ENCODE peak calls at places on chromosomes 13 and 19, in four cellular contexts. One of them, this sample, is unnamed.

GRCh38 chr19:8580710-8581281 is 3.6 kb upstream of the MYO1F start:
- DNase-seq in sigmoid colon: peak; percentile 88
- DNase-seq in breast epithelium: peak; percentile 62
- DNase-seq in endothelial cell of umbilical vein: peak; percentile 57
- DNase-seq in this sample: peak; percentile 84

GRCh38 chr13:106796280-106797047 is 228.5 kb upstream of the ARGLU1 start:
- DNase-seq in sigmoid colon: no peak
- DNase-seq in breast epithelium: no peak
- DNase-seq in endothelial cell of umbilical vein: peak; percentile 16
- DNase-seq in this sample: no peak

GRCh38 chr19:1469936-1470863 is 8.8 kb downstream of the C19orf25 start:
- DNase-seq in sigmoid colon: no peak
- DNase-seq in breast epithelium: peak; percentile 43
- DNase-seq in endothelial cell of umbilical vein: no peak
- DNase-seq in this sample: peak; percentile 57

GRCh38 chr13:78759704-78760103 is 100.7 kb upstream of the OBI1 start:
- DNase-seq in sigmoid colon: no peak
- DNase-seq in breast epithelium: no peak
- DNase-seq in endothelial cell of umbilical vein: no peak
- DNase-seq in this sample: no peak

GRCh38 chr13:66855110-66855509 is 375.0 kb downstream of the PCDH9 start:
- DNase-seq in sigmoid colon: no peak
- DNase-seq in breast epithelium: no peak
- DNase-seq in endothelial cell of umbilical vein: peak; percentile 44
- DNase-seq in this sample: no peak

GRCh38 chr13:25423831-25424230 is 52.1 kb downstream of the ATP8A2 start:
- DNase-seq in sigmoid colon: no peak
- DNase-seq in breast epithelium: no peak
- DNase-seq in endothelial cell of umbilical vein: no peak
- DNase-seq in this sample: no peak

GRCh38 chr13:103883698-103884097 is 817.5 kb upstream of the SLC10A2 start:
- DNase-seq in sigmoid colon: no peak
- DNase-seq in breast epithelium: no peak
- DNase-seq in endothelial cell of umbilical vein: no peak
- DNase-seq in this sample: no peak

GRCh38 chr19:30207357-30207756 is 164.8 kb upstream of the ZNF536 start:
- DNase-seq in sigmoid colon: no peak
- DNase-seq in breast epithelium: no peak
- DNase-seq in endothelial cell of umbilical vein: no peak
- DNase-seq in this sample: no peak

GRCh38 chr19:12796146-12797071 is 5.1 kb downstream of the JUNB start:
- DNase-seq in sigmoid colon: peak; percentile 91
- DNase-seq in breast epithelium: peak; percentile 61
- DNase-seq in endothelial cell of umbilical vein: peak; percentile 80
- DNase-seq in this sample: peak; percentile 79

GRCh38 chr13:23554000-23554399 is 16.2 kb upstream of the TNFRSF19 start:
- DNase-seq in sigmoid colon: no peak
- DNase-seq in breast epithelium: no peak
- DNase-seq in endothelial cell of umbilical vein: no peak
- DNase-seq in this sample: no peak

GRCh38 chr13:79405501-79405830 is 589 bp downstream of the RBM26 start:
- DNase-seq in sigmoid colon: peak; percentile 63
- DNase-seq in breast epithelium: no peak
- DNase-seq in endothelial cell of umbilical vein: peak; percentile 49
- DNase-seq in this sample: no peak

GRCh38 chr13:113558461-113558860 is 26.1 kb upstream of the TFDP1 start:
- DNase-seq in sigmoid colon: no peak
- DNase-seq in breast epithelium: peak; percentile 2
- DNase-seq in endothelial cell of umbilical vein: no peak
- DNase-seq in this sample: peak; percentile 4

GRCh38 chr13:40386586-40386985 is 279.9 kb downstream of the FOXO1 start:
- DNase-seq in sigmoid colon: no peak
- DNase-seq in breast epithelium: no peak
- DNase-seq in endothelial cell of umbilical vein: no peak
- DNase-seq in this sample: no peak

GRCh38 chr13:86155756-86156155 is 356.5 kb upstream of the SLITRK6 start:
- DNase-seq in sigmoid colon: no peak
- DNase-seq in breast epithelium: no peak
- DNase-seq in endothelial cell of umbilical vein: no peak
- DNase-seq in this sample: no peak

GRCh38 chr13:23558675-23559536 is 11.3 kb upstream of the TNFRSF19 start:
- DNase-seq in sigmoid colon: peak; percentile 83
- DNase-seq in breast epithelium: peak; percentile 60
- DNase-seq in endothelial cell of umbilical vein: peak; percentile 69
- DNase-seq in this sample: peak; percentile 38

GRCh38 chr13:27425151-27425917 is 915 bp downstream of the GTF3A start:
- DNase-seq in sigmoid colon: no peak
- DNase-seq in breast epithelium: no peak
- DNase-seq in endothelial cell of umbilical vein: no peak
- DNase-seq in this sample: no peak

GRCh38 chr13:43044720-43045301 is 21.4 kb downstream of the DNAJC15 start:
- DNase-seq in sigmoid colon: no peak
- DNase-seq in breast epithelium: no peak
- DNase-seq in endothelial cell of umbilical vein: no peak
- DNase-seq in this sample: no peak

GRCh38 chr13:38417241-38417640 is 67.6 kb downstream of the UFM1 start:
- DNase-seq in sigmoid colon: no peak
- DNase-seq in breast epithelium: no peak
- DNase-seq in endothelial cell of umbilical vein: no peak
- DNase-seq in this sample: no peak

GRCh38 chr19:1929051-1929742 is 11.8 kb upstream of the CSNK1G2 start:
- DNase-seq in sigmoid colon: peak; percentile 89
- DNase-seq in breast epithelium: peak; percentile 66
- DNase-seq in endothelial cell of umbilical vein: peak; percentile 64
- DNase-seq in this sample: peak; percentile 88

GRCh38 chr13:93620366-93620765 is 393.8 kb downstream of the GPC6 start:
- DNase-seq in sigmoid colon: no peak
- DNase-seq in breast epithelium: no peak
- DNase-seq in endothelial cell of umbilical vein: no peak
- DNase-seq in this sample: no peak

GRCh38 chr19:11984986-11985385 is 20.1 kb downstream of the ZNF763 start:
- DNase-seq in sigmoid colon: no peak
- DNase-seq in breast epithelium: no peak
- DNase-seq in endothelial cell of umbilical vein: no peak
- DNase-seq in this sample: no peak

GRCh38 chr13:102100234-102100633 is 301.6 kb downstream of the FGF14 start:
- DNase-seq in sigmoid colon: no peak
- DNase-seq in breast epithelium: no peak
- DNase-seq in endothelial cell of umbilical vein: no peak
- DNase-seq in this sample: no peak

GRCh38 chr13:60326273-60326672 is 70.7 kb upstream of the TDRD3 start:
- DNase-seq in sigmoid colon: no peak
- DNase-seq in breast epithelium: no peak
- DNase-seq in endothelial cell of umbilical vein: no peak
- DNase-seq in this sample: no peak

GRCh38 chr13:98340026-98340425 is 163.0 kb upstream of the RNF113B start:
- DNase-seq in sigmoid colon: no peak
- DNase-seq in breast epithelium: no peak
- DNase-seq in endothelial cell of umbilical vein: no peak
- DNase-seq in this sample: no peak

GRCh38 chr13:68439821-68440220 is 1209.7 kb upstream of the PCDH9 start:
- DNase-seq in sigmoid colon: no peak
- DNase-seq in breast epithelium: no peak
- DNase-seq in endothelial cell of umbilical vein: peak; percentile 60
- DNase-seq in this sample: no peak

GRCh38 chr19:38073806-38074685 is 150.0 kb downstream of the DPF1 start:
- DNase-seq in sigmoid colon: no peak
- DNase-seq in breast epithelium: no peak
- DNase-seq in endothelial cell of umbilical vein: no peak
- DNase-seq in this sample: no peak

GRCh38 chr19:345320-345879 is 804 bp upstream of the MIER2 start:
- DNase-seq in sigmoid colon: peak; percentile 64
- DNase-seq in breast epithelium: no peak
- DNase-seq in endothelial cell of umbilical vein: no peak
- DNase-seq in this sample: no peak

GRCh38 chr19:35267818-35268545 is 780 bp upstream of the USF2 start:
- DNase-seq in sigmoid colon: peak; percentile 85
- DNase-seq in breast epithelium: peak; percentile 57
- DNase-seq in endothelial cell of umbilical vein: peak; percentile 65
- DNase-seq in this sample: peak; percentile 78

GRCh38 chr19:35271546-35271945 is 2.8 kb downstream of the USF2 start:
- DNase-seq in sigmoid colon: no peak
- DNase-seq in breast epithelium: no peak
- DNase-seq in endothelial cell of umbilical vein: no peak
- DNase-seq in this sample: no peak

GRCh38 chr19:35268546-35269424 is at the start of gene USF2:
- DNase-seq in sigmoid colon: peak; percentile 89
- DNase-seq in breast epithelium: no peak
- DNase-seq in endothelial cell of umbilical vein: peak; percentile 25
- DNase-seq in this sample: peak; percentile 78

GRCh38 chr19:35270381-35270811 is 1.6 kb downstream of the USF2 start:
- DNase-seq in sigmoid colon: no peak
- DNase-seq in breast epithelium: no peak
- DNase-seq in endothelial cell of umbilical vein: no peak
- DNase-seq in this sample: no peak

GRCh38 chr19:35269425-35270117 is 809 bp downstream of the USF2 start:
- DNase-seq in sigmoid colon: peak; percentile 92
- DNase-seq in breast epithelium: peak; percentile 81
- DNase-seq in endothelial cell of umbilical vein: peak; percentile 71
- DNase-seq in this sample: peak; percentile 90
- TF ChIP-seq POLR2AphosphoS5 in sigmoid colon: no peak
- TF ChIP-seq POLR2AphosphoS5 in breast epithelium: peak; percentile 36
- TF ChIP-seq POLR2AphosphoS5 in endothelial cell of umbilical vein: no peak
- TF ChIP-seq POLR2AphosphoS5 in this sample: peak; percentile 64

DNA sequence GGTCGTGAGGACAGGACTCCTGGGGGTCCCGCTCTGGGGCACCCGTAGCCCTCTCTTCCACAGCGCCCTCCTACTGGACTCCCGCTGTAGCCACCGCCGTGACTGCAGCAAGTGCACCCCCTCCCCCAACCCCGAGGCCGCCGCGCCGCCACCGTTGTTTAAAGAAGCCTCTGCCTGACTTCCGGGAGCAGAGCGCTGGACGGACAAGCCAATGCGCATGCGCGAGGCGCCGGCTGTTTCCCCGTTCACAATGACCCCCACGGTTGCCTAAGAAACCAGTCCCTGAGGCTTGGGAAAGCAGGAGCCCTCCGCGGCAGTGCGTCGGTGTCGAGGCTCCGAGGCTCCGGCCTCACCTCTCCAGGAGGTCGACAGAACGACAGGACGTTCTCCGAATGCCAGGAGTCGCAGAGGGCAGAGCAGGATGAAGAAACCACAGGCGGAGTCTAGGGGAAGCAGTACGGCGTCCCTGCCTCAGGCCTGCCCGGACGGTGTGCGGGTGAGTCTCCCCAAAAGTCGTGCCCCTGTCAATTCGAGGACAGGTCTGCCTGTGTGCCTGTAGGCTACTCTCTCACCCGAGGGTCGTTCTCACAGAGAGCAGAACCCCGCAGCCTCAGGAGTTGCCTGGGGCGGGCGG is 70.5 kb upstream of the ZNF420 start:
- DNase-seq in sigmoid colon: peak; percentile 70
- DNase-seq in breast epithelium: peak; percentile 45
- DNase-seq in endothelial cell of umbilical vein: no peak
- DNase-seq in this sample: peak; percentile 27
- H3K9me3 ChIP-seq in sigmoid colon: peaks cover 8% of the 10 kb centered on the region
- H3K9me3 ChIP-seq in breast epithelium: peaks cover 43% of the 10 kb centered on the region
- H3K9me3 ChIP-seq in endothelial cell of umbilical vein: peaks cover 6% of the 10 kb centered on the region
- H3K9me3 ChIP-seq in this sample: peaks cover 94% of the 10 kb centered on the region

DNA sequence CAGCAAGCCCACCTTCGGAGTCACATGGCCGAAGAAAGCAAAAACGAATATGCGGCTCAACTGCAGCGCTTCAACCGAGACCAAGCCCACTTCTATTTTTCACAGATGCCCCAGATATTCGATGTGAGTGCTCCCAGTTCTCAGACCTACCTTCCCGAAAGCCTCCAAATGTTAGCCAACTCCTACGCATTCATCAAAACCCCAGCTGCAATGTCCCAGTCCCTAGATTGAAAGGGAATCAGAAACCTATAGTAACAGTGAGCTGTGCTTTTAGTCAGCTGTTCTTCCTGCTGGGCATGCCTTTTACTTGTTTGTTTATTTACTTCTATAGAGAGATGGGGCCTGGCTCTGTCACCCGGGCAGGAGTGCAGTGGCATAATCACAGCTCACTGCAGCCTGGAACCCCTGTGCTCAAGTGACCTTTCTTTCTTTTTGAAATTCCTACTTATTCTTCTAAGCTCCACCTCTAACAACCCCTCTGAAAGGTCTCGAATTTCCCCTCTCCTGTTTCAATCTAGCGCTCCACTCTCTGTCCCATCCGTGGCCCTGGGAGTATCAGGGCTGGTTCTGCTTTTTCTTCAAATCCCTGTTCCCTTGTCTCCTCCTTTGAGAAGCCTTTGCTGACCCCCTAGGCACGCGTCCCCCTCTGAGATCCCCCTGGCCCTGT is 4.4 kb downstream of the TRIP10 start:
- DNase-seq in sigmoid colon: no peak
- DNase-seq in breast epithelium: no peak
- DNase-seq in endothelial cell of umbilical vein: no peak
- DNase-seq in this sample: no peak
- H3K4me3 ChIP-seq in sigmoid colon: no peak overlapping the region
- H3K4me3 ChIP-seq in breast epithelium: peak overlapping the region; percentile 17
- H3K4me3 ChIP-seq in endothelial cell of umbilical vein: no peak overlapping the region
- H3K4me3 ChIP-seq in this sample: peak overlapping the region; percentile 28

DNA sequence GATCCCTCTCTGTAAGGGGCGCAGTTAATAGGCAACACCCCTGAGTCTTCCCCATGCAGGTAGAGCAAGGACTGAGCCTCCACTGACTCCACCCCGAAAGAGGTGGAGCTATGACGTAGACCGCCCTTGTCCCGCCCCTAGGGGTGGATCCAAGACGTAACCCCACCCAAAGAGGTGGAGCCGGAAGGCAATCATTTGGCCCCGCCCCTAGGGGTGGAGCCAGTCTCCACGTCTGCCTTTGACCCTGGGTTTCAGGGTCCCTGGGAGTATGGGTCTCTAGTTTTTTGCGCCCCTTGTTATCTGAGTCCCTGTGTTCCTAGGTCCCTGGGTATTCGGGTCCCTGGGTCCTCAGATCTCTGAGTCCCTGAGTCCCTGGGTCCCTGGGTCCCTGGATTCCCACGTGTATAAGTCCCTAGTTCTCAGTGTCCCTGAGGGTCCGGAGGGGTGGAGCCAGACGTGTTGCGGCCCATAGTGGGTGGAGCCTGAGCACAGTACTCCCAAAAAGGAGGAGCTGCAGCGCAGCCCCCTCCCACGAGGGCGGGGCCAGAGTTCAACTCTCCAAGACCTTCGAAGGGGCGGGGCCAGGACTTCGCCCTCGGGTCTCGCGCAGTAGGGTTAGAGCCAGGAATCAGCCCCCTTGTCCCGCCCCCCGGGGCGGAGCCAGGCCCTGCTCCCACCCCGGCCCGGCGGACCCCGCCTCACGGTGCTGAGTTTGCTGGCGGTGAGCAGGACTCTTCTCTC is 5.3 kb downstream of the DENND1C start:
- DNase-seq in sigmoid colon: no peak
- DNase-seq in breast epithelium: peak; percentile 51
- DNase-seq in endothelial cell of umbilical vein: peak; percentile 51
- DNase-seq in this sample: peak; percentile 87
- TF ChIP-seq POLR2AphosphoS5 in sigmoid colon: no peak
- TF ChIP-seq POLR2AphosphoS5 in breast epithelium: no peak
- TF ChIP-seq POLR2AphosphoS5 in endothelial cell of umbilical vein: no peak
- TF ChIP-seq POLR2AphosphoS5 in this sample: no peak

GRCh38 chr13:29270536-29271045 is 324.9 kb downstream of the SLC7A1 start:
- DNase-seq in sigmoid colon: no peak
- DNase-seq in breast epithelium: no peak
- DNase-seq in endothelial cell of umbilical vein: no peak
- DNase-seq in this sample: no peak
- H3K9me3 ChIP-seq in sigmoid colon: no peaks in the 10 kb centered on the region
- H3K9me3 ChIP-seq in breast epithelium: no peaks in the 10 kb centered on the region
- H3K9me3 ChIP-seq in endothelial cell of umbilical vein: no peaks in the 10 kb centered on the region
- H3K9me3 ChIP-seq in this sample: no peaks in the 10 kb centered on the region

GRCh38 chr19:21569497-21569870 is 64.1 kb downstream of the ZNF429 start:
- DNase-seq in sigmoid colon: no peak
- DNase-seq in breast epithelium: peak; percentile 63
- DNase-seq in endothelial cell of umbilical vein: no peak
- DNase-seq in this sample: no peak
- H3K4me3 ChIP-seq in sigmoid colon: peak overlapping the region; percentile 48
- H3K4me3 ChIP-seq in breast epithelium: no peak overlapping the region
- H3K4me3 ChIP-seq in endothelial cell of umbilical vein: no peak overlapping the region
- H3K4me3 ChIP-seq in this sample: peak overlapping the region; percentile 53

GRCh38 chr19:47778954-47779351 is 450 bp downstream of the SELENOW start:
- DNase-seq in sigmoid colon: peak; percentile 85
- DNase-seq in breast epithelium: no peak
- DNase-seq in endothelial cell of umbilical vein: peak; percentile 34
- DNase-seq in this sample: no peak
- TF ChIP-seq POLR2AphosphoS5 in sigmoid colon: no peak
- TF ChIP-seq POLR2AphosphoS5 in breast epithelium: no peak
- TF ChIP-seq POLR2AphosphoS5 in endothelial cell of umbilical vein: no peak
- TF ChIP-seq POLR2AphosphoS5 in this sample: no peak

This sample was measured in stomach.